ENCODE peak calls at places on chromosome 2, in four cellular contexts. One of them, this sample, is unnamed.

GRCh38 chr2:99354060-99354459 is 16.9 kb downstream of the EIF5B start:
- DNase-seq in fibroblast of the aortic adventitia: peak
- DNase-seq in posterior vena cava: no peak
- DNase-seq in RCC 7860: no peak
- DNase-seq in this sample: no peak

GRCh38 chr2:240467149-240467642 is 31.7 kb downstream of the GPC1 start:
- DNase-seq in RCC 7860: no peak
- DNase-seq in fibroblast of the aortic adventitia: no peak
- DNase-seq in posterior vena cava: peak
- DNase-seq in this sample: no peak

GRCh38 chr2:134762508-134762907 is 43.7 kb upstream of the TMEM163 start:
- DNase-seq in RCC 7860: no peak
- DNase-seq in fibroblast of the aortic adventitia: peak
- DNase-seq in posterior vena cava: no peak
- DNase-seq in this sample: no peak

GRCh38 chr2:238104071-238104511 is 4.0 kb downstream of the ESPNL start:
- DNase-seq in RCC 7860: no peak
- DNase-seq in posterior vena cava: no peak
- DNase-seq in fibroblast of the aortic adventitia: no peak
- DNase-seq in this sample: no peak

GRCh38 chr2:118697771-118698170 is 149.7 kb downstream of the EN1 start:
- DNase-seq in posterior vena cava: no peak
- DNase-seq in RCC 7860: no peak
- DNase-seq in fibroblast of the aortic adventitia: peak
- DNase-seq in this sample: no peak

GRCh38 chr2:180291060-180291459 is 284.0 kb upstream of the CWC22 start:
- DNase-seq in RCC 7860: peak
- DNase-seq in posterior vena cava: no peak
- DNase-seq in fibroblast of the aortic adventitia: peak
- DNase-seq in this sample: no peak

GRCh38 chr2:215624423-215624829 is 188.6 kb upstream of the FN1 start:
- DNase-seq in fibroblast of the aortic adventitia: peak
- DNase-seq in RCC 7860: no peak
- DNase-seq in posterior vena cava: no peak
- DNase-seq in this sample: no peak

GRCh38 chr2:202069189-202070050 is 3.6 kb upstream of the KIAA2012 start:
- DNase-seq in fibroblast of the aortic adventitia: no peak
- DNase-seq in posterior vena cava: no peak
- DNase-seq in RCC 7860: no peak
- DNase-seq in this sample: no peak

GRCh38 chr2:105403785-105404698 is 5.2 kb upstream of the FHL2 start:
- DNase-seq in posterior vena cava: no peak
- DNase-seq in fibroblast of the aortic adventitia: peak
- DNase-seq in RCC 7860: peak
- DNase-seq in this sample: peak

GRCh38 chr2:99911711-99912110 is 230.7 kb downstream of the AFF3 start:
- DNase-seq in RCC 7860: no peak
- DNase-seq in fibroblast of the aortic adventitia: no peak
- DNase-seq in posterior vena cava: no peak
- DNase-seq in this sample: peak

GRCh38 chr2:206693399-206694137 is 24.6 kb downstream of the DYTN start:
- DNase-seq in posterior vena cava: no peak
- DNase-seq in RCC 7860: peak
- DNase-seq in fibroblast of the aortic adventitia: peak
- DNase-seq in this sample: peak

GRCh38 chr2:106219813-106220212 is 25.7 kb upstream of the UXS1 start:
- DNase-seq in RCC 7860: no peak
- DNase-seq in posterior vena cava: no peak
- DNase-seq in fibroblast of the aortic adventitia: no peak
- DNase-seq in this sample: no peak

GRCh38 chr2:153871231-153872221 is at the start of gene GALNT13:
- DNase-seq in RCC 7860: no peak
- DNase-seq in posterior vena cava: peak
- DNase-seq in fibroblast of the aortic adventitia: no peak
- DNase-seq in this sample: no peak

GRCh38 chr2:8090748-8091700 is 590.8 kb upstream of the ID2 start:
- DNase-seq in RCC 7860: peak
- DNase-seq in posterior vena cava: peak
- DNase-seq in fibroblast of the aortic adventitia: peak
- DNase-seq in this sample: peak

GRCh38 chr2:203951366-203951902 is 14.9 kb downstream of the ICOS start:
- DNase-seq in posterior vena cava: no peak
- DNase-seq in RCC 7860: no peak
- DNase-seq in fibroblast of the aortic adventitia: no peak
- DNase-seq in this sample: no peak

GRCh38 chr2:86249176-86249842 is 50.1 kb downstream of the MRPL35 start:
- DNase-seq in RCC 7860: peak
- DNase-seq in posterior vena cava: no peak
- DNase-seq in fibroblast of the aortic adventitia: peak
- DNase-seq in this sample: peak

GRCh38 chr2:185279999-185280398 is 458.6 kb upstream of the FSIP2 start:
- DNase-seq in posterior vena cava: no peak
- DNase-seq in RCC 7860: no peak
- DNase-seq in fibroblast of the aortic adventitia: peak
- DNase-seq in this sample: peak

GRCh38 chr2:3827673-3828575 is 124.5 kb downstream of the DCDC2C start:
- DNase-seq in RCC 7860: no peak
- DNase-seq in fibroblast of the aortic adventitia: no peak
- DNase-seq in posterior vena cava: no peak
- DNase-seq in this sample: peak

GRCh38 chr2:44852594-44852993 is 88.9 kb upstream of the SIX3 start:
- DNase-seq in RCC 7860: no peak
- DNase-seq in posterior vena cava: no peak
- DNase-seq in fibroblast of the aortic adventitia: no peak
- DNase-seq in this sample: no peak

GRCh38 chr2:110993557-110994231 is 127.0 kb upstream of the BCL2L11 start:
- DNase-seq in posterior vena cava: no peak
- DNase-seq in RCC 7860: no peak
- DNase-seq in fibroblast of the aortic adventitia: no peak
- DNase-seq in this sample: peak

GRCh38 chr2:238286987-238287386 is 1.4 kb downstream of the PER2 start:
- DNase-seq in posterior vena cava: peak
- DNase-seq in RCC 7860: peak
- DNase-seq in fibroblast of the aortic adventitia: no peak
- DNase-seq in this sample: no peak

GRCh38 chr2:189424956-189425355 is 16.3 kb upstream of the WDR75 start:
- DNase-seq in RCC 7860: no peak
- DNase-seq in fibroblast of the aortic adventitia: no peak
- DNase-seq in posterior vena cava: no peak
- DNase-seq in this sample: no peak

GRCh38 chr2:68230246-68231060 is 21.9 kb downstream of the PPP3R1 start:
- DNase-seq in RCC 7860: no peak
- DNase-seq in posterior vena cava: no peak
- DNase-seq in fibroblast of the aortic adventitia: peak
- DNase-seq in this sample: no peak

GRCh38 chr2:239181601-239182471 is 219.0 kb downstream of the HDAC4 start:
- DNase-seq in fibroblast of the aortic adventitia: no peak
- DNase-seq in RCC 7860: no peak
- DNase-seq in posterior vena cava: peak
- DNase-seq in this sample: no peak

GRCh38 chr2:76625101-76625500 is 897.1 kb downstream of the LRRTM4 start:
- DNase-seq in fibroblast of the aortic adventitia: no peak
- DNase-seq in RCC 7860: no peak
- DNase-seq in posterior vena cava: no peak
- DNase-seq in this sample: no peak

GRCh38 chr2:144041612-144042011 is 478.3 kb downstream of the ZEB2 start:
- DNase-seq in RCC 7860: no peak
- DNase-seq in fibroblast of the aortic adventitia: no peak
- DNase-seq in posterior vena cava: no peak
- DNase-seq in this sample: no peak

GRCh38 chr2:158034198-158034831 is 67.4 kb upstream of the UPP2 start:
- DNase-seq in posterior vena cava: no peak
- DNase-seq in fibroblast of the aortic adventitia: peak
- DNase-seq in RCC 7860: peak
- DNase-seq in this sample: peak

GRCh38 chr2:37809525-37809924 is 115.6 kb upstream of the RMDN2 start:
- DNase-seq in RCC 7860: no peak
- DNase-seq in fibroblast of the aortic adventitia: peak
- DNase-seq in posterior vena cava: no peak
- DNase-seq in this sample: peak